ENCODE peak calls at places on chromosomes 1 and 21, in eight cellular contexts. Z, I, J, D, K, G, O and V are unnamed samples.

GRCh38 chr1:234730542-234731370 is 120.8 kb upstream of the IRF2BP2 start:
- DNase-seq in Z (peak; percentile 61), I (no peak), J (no peak), D (peak; percentile 40), K (no peak), G (no peak), O (no peak), V (no peak)

GRCh38 chr1:67755619-67756018 is 70.6 kb downstream of the GADD45A start:
- DNase-seq in Z (no peak), I (no peak), J (no peak), D (no peak), K (no peak), G (no peak), O (no peak), V (no peak)

GRCh38 chr1:68229927-68230812 is 2.2 kb downstream of the WLS start:
- DNase-seq in Z (no peak), I (no peak), J (no peak), D (no peak), K (no peak), G (peak; percentile 40), O (no peak), V (no peak)

GRCh38 chr1:218703836-218704235 is 358.7 kb downstream of the TGFB2 start:
- DNase-seq in Z (no peak), I (no peak), J (no peak), D (no peak), K (no peak), G (no peak), O (no peak), V (no peak)

GRCh38 chr1:161091796-161092507 is 2.6 kb upstream of the NECTIN4 start:
- DNase-seq in Z (no peak), I (no peak), J (no peak), D (no peak), K (no peak), G (no peak), O (no peak), V (no peak)

GRCh38 chr1:214198571-214198970 is 82.4 kb upstream of the SMYD2 start:
- DNase-seq in Z (no peak), I (no peak), J (no peak), D (no peak), K (no peak), G (no peak), O (no peak), V (no peak)

GRCh38 chr21:43300496-43301423 is 126.2 kb downstream of the SIK1 start:
- DNase-seq in Z (no peak), I (no peak), J (peak; percentile 85), D (no peak), K (peak; percentile 19), G (no peak), O (no peak), V (no peak)

GRCh38 chr1:243715285-243715684 is 134.8 kb downstream of the AKT3 start:
- DNase-seq in Z (no peak), I (no peak), J (no peak), D (no peak), K (no peak), G (no peak), O (no peak), V (no peak)

GRCh38 chr1:82538876-82539275 is 738.1 kb downstream of the ADGRL2 start:
- DNase-seq in Z (no peak), I (no peak), J (no peak), D (no peak), K (no peak), G (no peak), O (no peak), V (no peak)

GRCh38 chr1:11281518-11282331 is 8.7 kb downstream of the UBIAD1 start:
- DNase-seq in Z (no peak), I (no peak), J (peak; percentile 8), D (peak; percentile 85), K (no peak), G (peak; percentile 50), O (no peak), V (no peak)

GRCh38 chr1:116569776-116570357 is 959 bp downstream of the CD58 start:
- DNase-seq in Z (peak; percentile 80), I (no peak), J (peak; percentile 70), D (peak; percentile 72), K (peak; percentile 63), G (peak; percentile 24), O (peak; percentile 58), V (no peak)

GRCh38 chr21:15895142-15896106 is 165.6 kb downstream of the USP25 start:
- DNase-seq in Z (no peak), I (no peak), J (no peak), D (no peak), K (no peak), G (no peak), O (no peak), V (no peak)

GRCh38 chr1:89844236-89844807 is 23.5 kb downstream of the LRRC8D start:
- DNase-seq in Z (no peak), I (no peak), J (no peak), D (no peak), K (no peak), G (no peak), O (no peak), V (no peak)

GRCh38 chr1:32345289-32345827 is 9.3 kb upstream of the MARCKSL1 start:
- DNase-seq in Z (no peak), I (no peak), J (no peak), D (no peak), K (peak; percentile 44), G (peak; percentile 83), O (peak; percentile 52), V (no peak)

GRCh38 chr1:71196685-71197084 is 115.8 kb upstream of the ZRANB2 start:
- DNase-seq in Z (no peak), I (no peak), J (no peak), D (no peak), K (no peak), G (no peak), O (no peak), V (no peak)

GRCh38 chr1:171468120-171468790 is 17.1 kb upstream of the PRRC2C start:
- DNase-seq in Z (no peak), I (no peak), J (no peak), D (no peak), K (no peak), G (no peak), O (no peak), V (no peak)

GRCh38 chr1:63461661-63462230 is 61.3 kb downstream of the ITGB3BP start:
- DNase-seq in Z (no peak), I (no peak), J (no peak), D (no peak), K (no peak), G (no peak), O (no peak), V (no peak)

GRCh38 chr21:42207426-42207825 is 11.5 kb upstream of the ABCG1 start:
- DNase-seq in Z (no peak), I (no peak), J (no peak), D (no peak), K (no peak), G (no peak), O (peak; percentile 0), V (no peak)

GRCh38 chr1:172556461-172556860 is 23.5 kb downstream of the SUCO start:
- DNase-seq in Z (no peak), I (no peak), J (no peak), D (no peak), K (no peak), G (no peak), O (no peak), V (no peak)

GRCh38 chr1:172559811-172560210 is 26.9 kb downstream of the SUCO start:
- DNase-seq in Z (no peak), I (no peak), J (no peak), D (no peak), K (no peak), G (no peak), O (no peak), V (no peak)

GRCh38 chr1:172554915-172555314 is 22.0 kb downstream of the SUCO start:
- DNase-seq in Z (no peak), I (no peak), J (no peak), D (no peak), K (no peak), G (no peak), O (no peak), V (no peak)

GRCh38 chr1:172561252-172561651 is 28.3 kb downstream of the SUCO start:
- DNase-seq in Z (no peak), I (no peak), J (no peak), D (no peak), K (no peak), G (no peak), O (no peak), V (no peak)

DNA sequence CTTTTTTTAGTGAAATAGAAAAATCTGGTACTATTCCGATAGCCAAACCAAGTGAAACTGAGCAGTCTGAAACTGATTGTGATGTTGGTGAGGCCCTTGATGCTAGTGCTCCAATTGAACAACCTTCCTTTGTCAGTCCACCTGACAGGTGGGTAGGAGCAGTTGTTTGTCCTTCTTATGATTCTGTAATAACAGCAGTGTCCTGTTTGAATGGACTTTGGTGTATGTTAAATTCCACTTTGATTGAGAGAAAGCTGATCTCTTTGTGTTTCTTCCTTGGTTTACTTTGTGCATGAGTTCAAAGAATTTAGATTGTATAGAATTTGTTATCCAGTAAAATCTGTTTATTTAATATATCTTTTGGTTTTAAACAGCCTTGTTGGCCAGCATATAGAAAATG is 24.3 kb downstream of the SUCO start:
- DNase-seq in Z (no peak), I (no peak), J (no peak), D (no peak), K (no peak), G (no peak), O (no peak), V (no peak)
- TF ChIP-seq POLR2A in Z (no peak), I (no peak), J (no peak), D (no peak), K (no peak), G (no peak), O (no peak), V (no peak)

DNA sequence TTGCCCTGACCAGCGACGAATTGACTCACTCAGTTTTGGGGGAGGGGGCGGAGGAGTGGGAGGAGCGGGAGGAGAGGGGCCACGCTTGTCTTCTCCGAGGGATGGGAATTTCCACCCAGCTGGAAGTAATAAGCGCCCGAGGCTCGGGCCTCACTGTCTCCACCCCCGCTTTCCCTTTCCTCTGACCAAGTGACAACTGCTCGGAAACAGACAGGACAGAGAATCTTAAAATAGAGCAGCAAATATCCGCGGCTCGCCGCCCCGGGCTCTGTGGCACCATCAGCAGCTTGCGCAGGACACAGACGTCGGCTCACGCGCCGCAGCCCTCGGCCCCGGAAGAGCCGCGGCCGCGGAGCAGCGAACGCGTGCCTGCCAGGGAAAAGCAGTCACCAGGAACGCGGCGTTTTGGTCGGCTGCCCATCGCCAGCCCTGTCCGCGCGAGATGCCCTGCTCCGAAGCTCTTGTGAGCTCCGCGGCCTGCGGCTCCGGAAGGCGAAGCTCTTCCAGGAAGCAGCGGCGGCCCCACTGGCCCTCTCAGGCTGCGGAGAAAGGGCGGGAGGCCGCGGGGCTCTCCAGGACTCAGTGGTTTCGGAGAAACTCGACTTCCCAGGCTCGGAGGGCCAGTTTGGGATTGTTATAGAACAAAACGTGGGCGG is 10.7 kb upstream of the RGS16 start:
- DNase-seq in Z (peak; percentile 22), I (no peak), J (peak; percentile 89), D (peak; percentile 91), K (peak; percentile 80), G (peak; percentile 87), O (peak; percentile 76), V (peak; percentile 62)
- TF ChIP-seq POLR2A in Z (no peak), I (no peak), J (peak; percentile 72), D (peak; percentile 24), K (peak; percentile 28), G (no peak), O (no peak), V (peak; percentile 37)

GRCh38 chr1:8021676-8022266 is 4.3 kb downstream of the ERRFI1 start:
- DNase-seq in Z (no peak), I (no peak), J (no peak), D (no peak), K (no peak), G (no peak), O (no peak), V (no peak)
- TF ChIP-seq POLR2A in Z (no peak), I (no peak), J (no peak), D (no peak), K (peak; percentile 19), G (no peak), O (no peak), V (no peak)

GRCh38 chr1:27884182-27884954 is 12.0 kb downstream of the THEMIS2 start:
- DNase-seq in Z (no peak), I (no peak), J (no peak), D (peak; percentile 65), K (peak; percentile 31), G (no peak), O (no peak), V (no peak)
- TF ChIP-seq POLR2A in Z (no peak), I (no peak), J (no peak), D (no peak), K (peak; percentile 15), G (no peak), O (no peak), V (no peak)